ENCODE peak calls at places on chromosomes 5 and 9, in six cellular contexts. G is activated naive CD4-positive, alpha-beta T cell; C is activated T-cell treated with anti-CD3 and anti-CD28 coated beads, Interleukin-2, amount 50 U/mL, for 48 hours; T is T-helper 9 cell; W is T-cell; U is NCI-H2081. V is an unnamed sample.

GRCh38 chr5:79871721-79872120 is 119.3 kb downstream of the MTX3 start:
- DNase-seq in G (no peak), C (no peak), T (no peak), W (no peak), U (no peak), V (no peak)

GRCh38 chr5:73405691-73406090 is 42.9 kb downstream of the FOXD1 start:
- DNase-seq in G (no peak), C (no peak), T (no peak), W (no peak), U (no peak), V (no peak)

GRCh38 chr9:131530546-131530929 is 525 bp downstream of the UCK1 start:
- DNase-seq in G (no peak), C (peak), T (no peak), W (no peak), U (peak), V (peak)

GRCh38 chr5:35038891-35039290 is 8.9 kb downstream of the AGXT2 start:
- DNase-seq in G (no peak), C (no peak), T (no peak), W (no peak), U (no peak), V (no peak)

GRCh38 chr9:130366072-130366471 is 78.7 kb upstream of the ASS1 start:
- DNase-seq in G (no peak), C (no peak), T (no peak), W (no peak), U (no peak), V (no peak)

GRCh38 chr9:83965350-83966208 is 14.4 kb downstream of the HNRNPK start:
- DNase-seq in G (no peak), C (no peak), T (no peak), W (no peak), U (peak), V (no peak)

GRCh38 chr9:31347082-31347617 is 1037.3 kb upstream of the ACO1 start:
- DNase-seq in G (no peak), C (no peak), T (no peak), W (no peak), U (no peak), V (no peak)

GRCh38 chr5:110790673-110791072 is 51.9 kb downstream of the SLC25A46 start:
- DNase-seq in G (no peak), C (no peak), T (no peak), W (no peak), U (no peak), V (no peak)

GRCh38 chr5:140295414-140295813 is 7.5 kb downstream of the PFDN1 start:
- DNase-seq in G (peak), C (no peak), T (no peak), W (no peak), U (no peak), V (peak)